ENCODE peak calls at places on chromosome 19, in six cellular contexts. One of them, this sample, is unnamed.

GRCh38 chr19:16403151-16403977 is 68.4 kb downstream of the EPS15L1 start:
- DNase-seq in esophagus squamous epithelium: no peak
- DNase-seq in brain microvascular endothelial cell: no peak
- DNase-seq in NB4: no peak
- DNase-seq in HFF-Myc: no peak
- DNase-seq in fibroblast of lung: peak
- DNase-seq in this sample: no peak

GRCh38 chr19:38744298-38744681 is at the start of gene CAPN12:
- DNase-seq in esophagus squamous epithelium: no peak
- DNase-seq in brain microvascular endothelial cell: no peak
- DNase-seq in NB4: no peak
- DNase-seq in HFF-Myc: no peak
- DNase-seq in fibroblast of lung: no peak
- DNase-seq in this sample: no peak

GRCh38 chr19:3670258-3670795 is 29.9 kb downstream of the PIP5K1C start:
- DNase-seq in esophagus squamous epithelium: no peak
- DNase-seq in brain microvascular endothelial cell: peak
- DNase-seq in NB4: no peak
- DNase-seq in HFF-Myc: no peak
- DNase-seq in fibroblast of lung: peak
- DNase-seq in this sample: peak

GRCh38 chr19:18419699-18420460 is 682 bp downstream of the SSBP4 start:
- DNase-seq in esophagus squamous epithelium: no peak
- DNase-seq in brain microvascular endothelial cell: no peak
- DNase-seq in NB4: peak
- DNase-seq in HFF-Myc: no peak
- DNase-seq in fibroblast of lung: no peak
- DNase-seq in this sample: no peak

GRCh38 chr19:2054763-2055162 is 3.7 kb upstream of the MKNK2 start:
- DNase-seq in esophagus squamous epithelium: no peak
- DNase-seq in brain microvascular endothelial cell: no peak
- DNase-seq in NB4: no peak
- DNase-seq in HFF-Myc: no peak
- DNase-seq in fibroblast of lung: no peak
- DNase-seq in this sample: no peak

GRCh38 chr19:9702186-9702585 is 27.3 kb upstream of the ZNF562 start:
- DNase-seq in esophagus squamous epithelium: no peak
- DNase-seq in brain microvascular endothelial cell: no peak
- DNase-seq in NB4: no peak
- DNase-seq in HFF-Myc: no peak
- DNase-seq in fibroblast of lung: no peak
- DNase-seq in this sample: no peak

GRCh38 chr19:42074513-42075363 is 1.2 kb upstream of the ZNF574 start:
- DNase-seq in esophagus squamous epithelium: no peak
- DNase-seq in brain microvascular endothelial cell: no peak
- DNase-seq in NB4: peak
- DNase-seq in HFF-Myc: no peak
- DNase-seq in fibroblast of lung: no peak
- DNase-seq in this sample: no peak

GRCh38 chr19:1748703-1749341 is 4.5 kb upstream of the ONECUT3 start:
- DNase-seq in esophagus squamous epithelium: no peak
- DNase-seq in brain microvascular endothelial cell: no peak
- DNase-seq in NB4: no peak
- DNase-seq in HFF-Myc: no peak
- DNase-seq in fibroblast of lung: no peak
- DNase-seq in this sample: no peak

GRCh38 chr19:39276740-39277139 is 8.5 kb downstream of the IFNL2 start:
- DNase-seq in esophagus squamous epithelium: no peak
- DNase-seq in brain microvascular endothelial cell: no peak
- DNase-seq in NB4: no peak
- DNase-seq in HFF-Myc: no peak
- DNase-seq in fibroblast of lung: no peak
- DNase-seq in this sample: no peak

GRCh38 chr19:13831560-13832056 is 36.4 kb downstream of the ZSWIM4 start:
- DNase-seq in esophagus squamous epithelium: no peak
- DNase-seq in brain microvascular endothelial cell: no peak
- DNase-seq in NB4: no peak
- DNase-seq in HFF-Myc: no peak
- DNase-seq in fibroblast of lung: no peak
- DNase-seq in this sample: no peak

GRCh38 chr19:35124098-35125060 is 8.8 kb downstream of the FXYD3 start:
- DNase-seq in esophagus squamous epithelium: no peak
- DNase-seq in brain microvascular endothelial cell: peak
- DNase-seq in NB4: peak
- DNase-seq in HFF-Myc: peak
- DNase-seq in fibroblast of lung: peak
- DNase-seq in this sample: peak

GRCh38 chr19:995051-995827 is 5.0 kb upstream of the GRIN3B start:
- DNase-seq in esophagus squamous epithelium: no peak
- DNase-seq in brain microvascular endothelial cell: no peak
- DNase-seq in NB4: no peak
- DNase-seq in HFF-Myc: no peak
- DNase-seq in fibroblast of lung: no peak
- DNase-seq in this sample: no peak

GRCh38 chr19:38765214-38765613 is 8.1 kb downstream of the LGALS7 start:
- DNase-seq in esophagus squamous epithelium: no peak
- DNase-seq in brain microvascular endothelial cell: no peak
- DNase-seq in NB4: no peak
- DNase-seq in HFF-Myc: no peak
- DNase-seq in fibroblast of lung: no peak
- DNase-seq in this sample: no peak

GRCh38 chr19:29867984-29868383 is 56.2 kb downstream of the CCNE1 start:
- DNase-seq in esophagus squamous epithelium: no peak
- DNase-seq in brain microvascular endothelial cell: no peak
- DNase-seq in NB4: no peak
- DNase-seq in HFF-Myc: no peak
- DNase-seq in fibroblast of lung: no peak
- DNase-seq in this sample: no peak

GRCh38 chr19:45729774-45730388 is 815 bp downstream of the FBXO46 start:
- DNase-seq in esophagus squamous epithelium: no peak
- DNase-seq in brain microvascular endothelial cell: no peak
- DNase-seq in NB4: no peak
- DNase-seq in HFF-Myc: no peak
- DNase-seq in fibroblast of lung: no peak
- DNase-seq in this sample: no peak

GRCh38 chr19:1582201-1582600 is 10.5 kb downstream of the MBD3 start:
- DNase-seq in esophagus squamous epithelium: no peak
- DNase-seq in brain microvascular endothelial cell: no peak
- DNase-seq in NB4: no peak
- DNase-seq in HFF-Myc: no peak
- DNase-seq in fibroblast of lung: no peak
- DNase-seq in this sample: no peak

GRCh38 chr19:30087381-30088138 is 145.5 kb downstream of the URI1 start:
- DNase-seq in esophagus squamous epithelium: no peak
- DNase-seq in brain microvascular endothelial cell: no peak
- DNase-seq in NB4: no peak
- DNase-seq in HFF-Myc: no peak
- DNase-seq in fibroblast of lung: no peak
- DNase-seq in this sample: no peak

GRCh38 chr19:31675187-31675913 is 326.1 kb upstream of the TSHZ3 start:
- DNase-seq in esophagus squamous epithelium: no peak
- DNase-seq in brain microvascular endothelial cell: peak
- DNase-seq in NB4: no peak
- DNase-seq in HFF-Myc: no peak
- DNase-seq in fibroblast of lung: peak
- DNase-seq in this sample: no peak

GRCh38 chr19:13788991-13789390 is 6.3 kb upstream of the ZSWIM4 start:
- DNase-seq in esophagus squamous epithelium: no peak
- DNase-seq in brain microvascular endothelial cell: peak
- DNase-seq in NB4: peak
- DNase-seq in HFF-Myc: no peak
- DNase-seq in fibroblast of lung: peak
- DNase-seq in this sample: peak

GRCh38 chr19:45777395-45777961 is 4.8 kb downstream of the DMPK start:
- DNase-seq in esophagus squamous epithelium: no peak
- DNase-seq in brain microvascular endothelial cell: no peak
- DNase-seq in NB4: no peak
- DNase-seq in HFF-Myc: no peak
- DNase-seq in fibroblast of lung: no peak
- DNase-seq in this sample: no peak

GRCh38 chr19:12932392-12933286 is 872 bp downstream of the FARSA start:
- DNase-seq in esophagus squamous epithelium: no peak
- DNase-seq in brain microvascular endothelial cell: no peak
- DNase-seq in NB4: no peak
- DNase-seq in HFF-Myc: no peak
- DNase-seq in fibroblast of lung: no peak
- DNase-seq in this sample: no peak

GRCh38 chr19:18097217-18097992 is at the start of gene MAST3:
- DNase-seq in esophagus squamous epithelium: peak
- DNase-seq in brain microvascular endothelial cell: peak
- DNase-seq in NB4: peak
- DNase-seq in HFF-Myc: no peak
- DNase-seq in fibroblast of lung: peak
- DNase-seq in this sample: no peak

GRCh38 chr19:3852614-3853254 is 16.1 kb downstream of the ZFR2 start:
- DNase-seq in esophagus squamous epithelium: no peak
- DNase-seq in brain microvascular endothelial cell: peak
- DNase-seq in NB4: peak
- DNase-seq in HFF-Myc: peak
- DNase-seq in fibroblast of lung: peak
- DNase-seq in this sample: peak

GRCh38 chr19:49103331-49104085 is 10.7 kb upstream of the LIN7B start:
- DNase-seq in esophagus squamous epithelium: no peak
- DNase-seq in brain microvascular endothelial cell: no peak
- DNase-seq in NB4: no peak
- DNase-seq in HFF-Myc: no peak
- DNase-seq in fibroblast of lung: no peak
- DNase-seq in this sample: no peak

GRCh38 chr19:34430738-34431625 is 2.8 kb downstream of the UBA2 start:
- DNase-seq in esophagus squamous epithelium: no peak
- DNase-seq in brain microvascular endothelial cell: peak
- DNase-seq in NB4: peak
- DNase-seq in HFF-Myc: peak
- DNase-seq in fibroblast of lung: peak
- DNase-seq in this sample: peak

GRCh38 chr19:47123406-47123805 is 7.2 kb upstream of the SAE1 start:
- DNase-seq in esophagus squamous epithelium: no peak
- DNase-seq in brain microvascular endothelial cell: no peak
- DNase-seq in NB4: no peak
- DNase-seq in HFF-Myc: no peak
- DNase-seq in fibroblast of lung: no peak
- DNase-seq in this sample: no peak
- H3K4me3 ChIP-seq in esophagus squamous epithelium: no peak
- H3K4me3 ChIP-seq in brain microvascular endothelial cell: no peak
- H3K4me3 ChIP-seq in NB4: no peak
- H3K4me3 ChIP-seq in HFF-Myc: no peak
- H3K4me3 ChIP-seq in fibroblast of lung: no peak
- H3K4me3 ChIP-seq in this sample: no peak

DNA sequence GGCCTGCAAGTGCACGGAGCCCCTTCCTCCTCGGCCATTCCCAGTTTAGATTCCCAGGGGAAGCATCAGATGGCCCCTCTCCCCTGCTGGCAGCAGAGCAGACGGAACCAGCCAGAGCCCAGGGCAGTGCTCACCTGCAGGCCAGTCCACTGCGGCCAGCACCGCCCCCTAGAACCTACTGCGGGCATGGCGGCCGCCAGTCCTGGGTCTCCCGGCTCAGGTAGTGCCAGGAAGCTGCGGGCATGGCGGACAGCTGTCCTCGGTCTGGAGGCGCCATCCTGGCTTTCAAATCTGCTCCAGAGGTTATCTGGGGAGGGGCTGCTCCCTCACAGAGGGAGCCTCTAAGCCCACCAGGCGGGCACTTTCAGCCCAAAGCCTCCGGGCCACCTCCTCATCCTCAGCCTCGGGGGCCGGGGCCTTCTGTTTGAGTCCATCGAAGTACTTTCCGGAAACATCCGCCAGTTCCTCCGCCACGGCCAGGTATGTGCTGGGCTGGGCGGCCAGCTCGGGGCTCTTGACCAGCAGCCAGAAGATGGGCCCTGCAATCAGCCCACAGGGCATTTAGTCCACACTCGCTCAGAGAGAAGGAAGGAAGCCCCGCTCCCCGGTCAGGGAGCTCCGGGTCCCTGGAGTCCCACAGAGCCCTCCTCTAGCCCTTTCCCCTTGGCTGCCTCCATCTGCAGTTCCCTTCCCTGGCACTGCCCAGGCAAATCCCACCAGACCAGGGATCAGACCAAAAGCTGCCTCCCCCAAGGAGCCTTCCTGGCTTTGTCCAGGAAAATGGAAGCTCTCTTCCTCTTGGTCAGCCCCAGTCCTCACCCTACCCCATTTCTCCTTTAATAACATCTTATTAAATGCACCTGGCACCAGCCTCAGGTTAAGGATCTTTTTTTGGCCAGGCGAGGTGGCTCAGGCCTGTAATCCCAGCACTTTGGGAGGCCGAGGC is 7.0 kb upstream of the GP6 start:
- DNase-seq in esophagus squamous epithelium: no peak
- DNase-seq in brain microvascular endothelial cell: no peak
- DNase-seq in NB4: no peak
- DNase-seq in HFF-Myc: no peak
- DNase-seq in fibroblast of lung: no peak
- DNase-seq in this sample: no peak
- H3K4me3 ChIP-seq in esophagus squamous epithelium: no peak
- H3K4me3 ChIP-seq in brain microvascular endothelial cell: no peak
- H3K4me3 ChIP-seq in NB4: no peak
- H3K4me3 ChIP-seq in HFF-Myc: no peak
- H3K4me3 ChIP-seq in fibroblast of lung: no peak
- H3K4me3 ChIP-seq in this sample: no peak

GRCh38 chr19:19538077-19538764 is at the start of gene CILP2:
- DNase-seq in esophagus squamous epithelium: no peak
- DNase-seq in brain microvascular endothelial cell: no peak
- DNase-seq in NB4: no peak
- DNase-seq in HFF-Myc: no peak
- DNase-seq in fibroblast of lung: no peak
- DNase-seq in this sample: no peak

GRCh38 chr19:19538767-19539166 is 702 bp downstream of the CILP2 start:
- DNase-seq in esophagus squamous epithelium: no peak
- DNase-seq in brain microvascular endothelial cell: no peak
- DNase-seq in NB4: peak
- DNase-seq in HFF-Myc: no peak
- DNase-seq in fibroblast of lung: no peak
- DNase-seq in this sample: no peak

GRCh38 chr19:19540707-19541515 is 2.8 kb downstream of the CILP2 start:
- DNase-seq in esophagus squamous epithelium: no peak
- DNase-seq in brain microvascular endothelial cell: no peak
- DNase-seq in NB4: peak
- DNase-seq in HFF-Myc: no peak
- DNase-seq in fibroblast of lung: peak
- DNase-seq in this sample: no peak

GRCh38 chr19:19541572-19541971 is 3.5 kb downstream of the CILP2 start:
- DNase-seq in esophagus squamous epithelium: no peak
- DNase-seq in brain microvascular endothelial cell: no peak
- DNase-seq in NB4: no peak
- DNase-seq in HFF-Myc: no peak
- DNase-seq in fibroblast of lung: no peak
- DNase-seq in this sample: no peak

GRCh38 chr19:19539738-19540703 is 2.0 kb downstream of the CILP2 start:
- DNase-seq in esophagus squamous epithelium: no peak
- DNase-seq in brain microvascular endothelial cell: peak
- DNase-seq in NB4: no peak
- DNase-seq in HFF-Myc: no peak
- DNase-seq in fibroblast of lung: peak
- DNase-seq in this sample: no peak
- H3K4me3 ChIP-seq in esophagus squamous epithelium: no peak
- H3K4me3 ChIP-seq in brain microvascular endothelial cell: no peak
- H3K4me3 ChIP-seq in NB4: no peak
- H3K4me3 ChIP-seq in HFF-Myc: no peak
- H3K4me3 ChIP-seq in fibroblast of lung: no peak
- H3K4me3 ChIP-seq in this sample: peak

DNA sequence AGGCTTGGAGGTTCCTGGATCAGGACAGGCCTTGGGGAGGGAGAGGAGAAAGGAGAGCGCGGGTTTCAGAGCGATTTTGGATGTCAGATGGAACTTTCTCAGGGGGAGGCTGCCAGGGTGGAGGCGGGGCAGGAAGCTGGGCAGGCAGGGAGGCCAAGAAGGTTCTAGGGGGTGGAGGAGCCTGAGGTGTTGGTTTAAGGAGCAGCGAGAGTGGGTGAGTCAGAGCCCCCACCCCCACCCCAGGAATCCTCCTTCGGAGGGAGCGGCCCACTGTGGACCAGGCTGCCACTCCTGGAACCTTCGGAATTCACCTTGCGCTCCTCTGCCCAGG is 15.9 kb upstream of the NOP53 start:
- DNase-seq in esophagus squamous epithelium: no peak
- DNase-seq in brain microvascular endothelial cell: no peak
- DNase-seq in NB4: peak
- DNase-seq in HFF-Myc: peak
- DNase-seq in fibroblast of lung: peak
- DNase-seq in this sample: peak
- H3K4me3 ChIP-seq in esophagus squamous epithelium: no peak
- H3K4me3 ChIP-seq in brain microvascular endothelial cell: no peak
- H3K4me3 ChIP-seq in NB4: no peak
- H3K4me3 ChIP-seq in HFF-Myc: no peak
- H3K4me3 ChIP-seq in fibroblast of lung: peak
- H3K4me3 ChIP-seq in this sample: peak

This sample was measured in skeletal muscle cell.